ENCODE peak calls at places on chromosomes 4 and X, in ten cellular contexts. U is sigmoid colon, B is ovary, G is stomach, I is H1, H is transverse colon, S is upper lobe of left lung, C is A549, Z is suprapubic skin, D is GM12878. E is an unnamed sample.

GRCh38 chr4:158863296-158863695 is 94.5 kb downstream of the FNIP2 start:
- DNase-seq in U (no peak), B (no peak), G (no peak), I (no peak), H (no peak), S (no peak), C (no peak), Z (no peak), D (no peak), E (no peak)

GRCh38 chr4:168811207-168811606 is 198.8 kb downstream of the CBR4 start:
- DNase-seq in U (no peak), B (no peak), G (peak; percentile 37), I (no peak), H (no peak), S (no peak), C (no peak), Z (no peak), D (no peak), E (no peak)

GRCh38 chr4:129545599-129546278 is 449.8 kb downstream of the C4orf33 start:
- DNase-seq in U (peak; percentile 91), B (peak; percentile 35), G (peak; percentile 26), I (no peak), H (peak; percentile 31), S (peak; percentile 80), C (no peak), Z (no peak), D (no peak), E (peak; percentile 18)

GRCh38 chr4:108417923-108418322 is 202.5 kb upstream of the RPL34 start:
- DNase-seq in U (no peak), B (no peak), G (no peak), I (no peak), H (no peak), S (no peak), C (no peak), Z (no peak), D (no peak), E (no peak)

GRCh38 chr4:2070421-2071251 is 11.5 kb downstream of the NAT8L start:
- DNase-seq in U (peak; percentile 52), B (peak; percentile 25), G (no peak), I (no peak), H (no peak), S (no peak), C (no peak), Z (peak; percentile 46), D (no peak), E (no peak)

GRCh38 chrX:118847676-118848075 is 24.1 kb downstream of the ZCCHC12 start:
- DNase-seq in U (no peak), B (no peak), G (no peak), I (no peak), H (no peak), S (no peak), C (peak; percentile 51), Z (no peak), D (no peak), E (peak; percentile 36)

GRCh38 chr4:101393256-101393655 is 45.9 kb upstream of the PPP3CA start:
- DNase-seq in U (no peak), B (no peak), G (no peak), I (no peak), H (no peak), S (no peak), C (peak; percentile 6), Z (no peak), D (no peak), E (no peak)

GRCh38 chr4:52982246-52982950 is 120.3 kb downstream of the RASL11B start:
- DNase-seq in U (no peak), B (no peak), G (no peak), I (no peak), H (no peak), S (no peak), C (peak; percentile 4), Z (no peak), D (no peak), E (no peak)

GRCh38 chrX:17680732-17681413 is 56.4 kb upstream of the SCML1 start:
- DNase-seq in U (no peak), B (no peak), G (no peak), I (no peak), H (no peak), S (no peak), C (no peak), Z (no peak), D (no peak), E (no peak)

GRCh38 chrX:17679820-17680219 is 57.5 kb upstream of the SCML1 start:
- DNase-seq in U (no peak), B (no peak), G (no peak), I (no peak), H (peak; percentile 29), S (no peak), C (no peak), Z (no peak), D (no peak), E (no peak)

GRCh38 chrX:17682259-17682658 is 55.0 kb upstream of the SCML1 start:
- DNase-seq in U (no peak), B (no peak), G (no peak), I (no peak), H (no peak), S (no peak), C (no peak), Z (no peak), D (no peak), E (no peak)

GRCh38 chrX:17674611-17675010 is 62.7 kb upstream of the SCML1 start:
- DNase-seq in U (no peak), B (no peak), G (no peak), I (no peak), H (no peak), S (no peak), C (no peak), Z (no peak), D (no peak), E (no peak)

DNA sequence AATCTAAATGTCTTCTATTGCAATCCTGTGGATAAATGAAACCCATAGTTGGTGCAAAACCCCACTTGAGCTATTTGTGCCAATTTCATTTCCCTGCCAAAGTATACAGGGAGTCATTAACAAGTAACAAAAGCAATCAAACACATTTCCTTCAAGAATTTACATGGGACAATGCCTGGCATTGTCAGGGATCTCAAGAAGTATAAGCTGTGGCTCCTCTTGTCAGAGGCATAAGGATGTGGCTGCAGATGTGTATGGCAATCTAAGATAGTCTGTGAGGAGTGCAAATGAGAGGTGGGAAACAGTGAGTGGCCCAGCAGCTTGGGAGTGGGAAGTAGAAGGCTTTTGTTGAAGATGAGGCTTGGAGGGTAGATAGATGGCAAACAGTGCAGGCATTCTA is 58.0 kb upstream of the SCML1 start:
- DNase-seq in U (no peak), B (no peak), G (no peak), I (no peak), H (no peak), S (no peak), C (no peak), Z (no peak), D (no peak), E (no peak)
- TF ChIP-seq POLR2A in U (no peak), B (no peak), G (no peak), I (no peak), H (no peak), S (no peak), C (no peak), Z (no peak), D (no peak), E (no peak)

GRCh38 chr4:86895692-86896488 is 3.7 kb upstream of the C4orf36 start:
- DNase-seq in U (no peak), B (no peak), G (no peak), I (no peak), H (no peak), S (no peak), C (peak; percentile 22), Z (no peak), D (no peak), E (peak; percentile 74)

GRCh38 chr4:86892639-86892965 is 380 bp upstream of the C4orf36 start:
- DNase-seq in U (no peak), B (no peak), G (no peak), I (no peak), H (no peak), S (no peak), C (no peak), Z (no peak), D (no peak), E (no peak)

GRCh38 chr4:86894465-86894864 is 2.2 kb upstream of the C4orf36 start:
- DNase-seq in U (no peak), B (no peak), G (no peak), I (no peak), H (no peak), S (no peak), C (no peak), Z (no peak), D (no peak), E (no peak)

GRCh38 chr4:86893136-86893535 is 914 bp upstream of the C4orf36 start:
- DNase-seq in U (no peak), B (no peak), G (no peak), I (no peak), H (no peak), S (no peak), C (no peak), Z (no peak), D (no peak), E (no peak)

GRCh38 chr4:86891785-86892638 is at the start of gene C4orf36:
- DNase-seq in U (peak; percentile 77), B (peak; percentile 74), G (peak; percentile 79), I (peak; percentile 86), H (peak; percentile 78), S (peak; percentile 84), C (peak; percentile 38), Z (peak; percentile 88), D (no peak), E (peak; percentile 53)
- TF ChIP-seq EP300 in U (no peak), B (no peak), G (no peak), I (no peak), H (no peak), S (no peak), C (no peak), Z (no peak), D (no peak), E (peak; percentile 41)

GRCh38 chr4:6472387-6473263 is at the start of gene PPP2R2C:
- DNase-seq in U (peak; percentile 48), B (no peak), G (no peak), I (peak; percentile 59), H (no peak), S (no peak), C (peak; percentile 32), Z (peak; percentile 61), D (no peak), E (no peak)

GRCh38 chr4:6473264-6474052 is 1.0 kb upstream of the PPP2R2C start:
- DNase-seq in U (peak; percentile 25), B (no peak), G (no peak), I (peak; percentile 46), H (no peak), S (no peak), C (no peak), Z (peak; percentile 41), D (no peak), E (no peak)

GRCh38 chr4:6474705-6475457 is 2.5 kb upstream of the PPP2R2C start:
- DNase-seq in U (peak; percentile 27), B (no peak), G (no peak), I (peak; percentile 35), H (no peak), S (no peak), C (no peak), Z (peak; percentile 32), D (no peak), E (no peak)

GRCh38 chr4:6475492-6476020 is 3.1 kb upstream of the PPP2R2C start:
- DNase-seq in U (peak; percentile 45), B (no peak), G (no peak), I (peak; percentile 30), H (no peak), S (no peak), C (no peak), Z (peak; percentile 50), D (no peak), E (no peak)

GRCh38 chr4:6474053-6474568 is 1.7 kb upstream of the PPP2R2C start:
- DNase-seq in U (peak; percentile 42), B (no peak), G (no peak), I (peak; percentile 60), H (no peak), S (no peak), C (peak; percentile 50), Z (peak; percentile 48), D (no peak), E (no peak)
- TF ChIP-seq CTCF in U (no peak), B (no peak), G (no peak), I (no peak), H (no peak), S (no peak), C (peak; percentile 22), Z (no peak), D (peak; percentile 9), E (no peak)

GRCh38 chr4:141021397-141022194 is 111.7 kb downstream of the RNF150 start:
- DNase-seq in U (no peak), B (no peak), G (no peak), I (no peak), H (no peak), S (no peak), C (no peak), Z (no peak), D (no peak), E (no peak)
- TF ChIP-seq POLR2A in U (no peak), B (no peak), G (no peak), I (no peak), H (no peak), S (no peak), C (no peak), Z (no peak), D (no peak), E (no peak)